ENCODE peak calls at places on chromosomes 12 and 14, in nine cellular contexts. One of them, this sample, is unnamed.

GRCh38 chr14:79294506-79294905 is 916.8 kb downstream of the DIO2 start:
- DNase-seq in lower leg skin: no peak
- DNase-seq in choroid plexus epithelial cell: peak; percentile 46
- DNase-seq in AG10803: no peak
- DNase-seq in AG04449: no peak
- DNase-seq in neural progenitor cell: no peak
- DNase-seq in uterus: no peak
- DNase-seq in retinal pigment epithelial cell: no peak
- DNase-seq in AG04450: no peak
- DNase-seq in this sample: peak; percentile 50

GRCh38 chr14:61885203-61885961 is 123.2 kb downstream of the SNAPC1 start:
- DNase-seq in lower leg skin: no peak
- DNase-seq in choroid plexus epithelial cell: no peak
- DNase-seq in AG10803: no peak
- DNase-seq in AG04449: no peak
- DNase-seq in neural progenitor cell: no peak
- DNase-seq in uterus: no peak
- DNase-seq in retinal pigment epithelial cell: no peak
- DNase-seq in AG04450: no peak
- DNase-seq in this sample: no peak

GRCh38 chr12:54304187-54304810 is 3.5 kb upstream of the NFE2 start:
- DNase-seq in lower leg skin: peak; percentile 95
- DNase-seq in choroid plexus epithelial cell: peak; percentile 71
- DNase-seq in AG10803: peak; percentile 60
- DNase-seq in AG04449: no peak
- DNase-seq in neural progenitor cell: no peak
- DNase-seq in uterus: peak; percentile 33
- DNase-seq in retinal pigment epithelial cell: no peak
- DNase-seq in AG04450: no peak
- DNase-seq in this sample: peak; percentile 75

GRCh38 chr12:51777973-51778372 is 70.5 kb downstream of the FIGNL2 start:
- DNase-seq in lower leg skin: no peak
- DNase-seq in choroid plexus epithelial cell: no peak
- DNase-seq in AG10803: no peak
- DNase-seq in AG04449: no peak
- DNase-seq in neural progenitor cell: no peak
- DNase-seq in uterus: no peak
- DNase-seq in retinal pigment epithelial cell: no peak
- DNase-seq in AG04450: no peak
- DNase-seq in this sample: no peak

GRCh38 chr12:88142610-88142991 is 494 bp downstream of the TMTC3 start:
- DNase-seq in lower leg skin: peak; percentile 88
- DNase-seq in choroid plexus epithelial cell: no peak
- DNase-seq in AG10803: no peak
- DNase-seq in AG04449: no peak
- DNase-seq in neural progenitor cell: peak; percentile 40
- DNase-seq in uterus: no peak
- DNase-seq in retinal pigment epithelial cell: no peak
- DNase-seq in AG04450: no peak
- DNase-seq in this sample: no peak

GRCh38 chr14:64767215-64767964 is 63.2 kb downstream of the PLEKHG3 start:
- DNase-seq in lower leg skin: no peak
- DNase-seq in choroid plexus epithelial cell: no peak
- DNase-seq in AG10803: no peak
- DNase-seq in AG04449: no peak
- DNase-seq in neural progenitor cell: no peak
- DNase-seq in uterus: no peak
- DNase-seq in retinal pigment epithelial cell: no peak
- DNase-seq in AG04450: no peak
- DNase-seq in this sample: no peak

GRCh38 chr12:77999074-77999715 is 168.5 kb downstream of the NAV3 start:
- DNase-seq in lower leg skin: no peak
- DNase-seq in choroid plexus epithelial cell: no peak
- DNase-seq in AG10803: no peak
- DNase-seq in AG04449: no peak
- DNase-seq in neural progenitor cell: no peak
- DNase-seq in uterus: no peak
- DNase-seq in retinal pigment epithelial cell: no peak
- DNase-seq in AG04450: no peak
- DNase-seq in this sample: no peak

GRCh38 chr14:100557658-100558057 is 29.6 kb downstream of the BEGAIN start:
- DNase-seq in lower leg skin: no peak
- DNase-seq in choroid plexus epithelial cell: no peak
- DNase-seq in AG10803: no peak
- DNase-seq in AG04449: no peak
- DNase-seq in neural progenitor cell: no peak
- DNase-seq in uterus: no peak
- DNase-seq in retinal pigment epithelial cell: no peak
- DNase-seq in AG04450: no peak
- DNase-seq in this sample: no peak

DNA sequence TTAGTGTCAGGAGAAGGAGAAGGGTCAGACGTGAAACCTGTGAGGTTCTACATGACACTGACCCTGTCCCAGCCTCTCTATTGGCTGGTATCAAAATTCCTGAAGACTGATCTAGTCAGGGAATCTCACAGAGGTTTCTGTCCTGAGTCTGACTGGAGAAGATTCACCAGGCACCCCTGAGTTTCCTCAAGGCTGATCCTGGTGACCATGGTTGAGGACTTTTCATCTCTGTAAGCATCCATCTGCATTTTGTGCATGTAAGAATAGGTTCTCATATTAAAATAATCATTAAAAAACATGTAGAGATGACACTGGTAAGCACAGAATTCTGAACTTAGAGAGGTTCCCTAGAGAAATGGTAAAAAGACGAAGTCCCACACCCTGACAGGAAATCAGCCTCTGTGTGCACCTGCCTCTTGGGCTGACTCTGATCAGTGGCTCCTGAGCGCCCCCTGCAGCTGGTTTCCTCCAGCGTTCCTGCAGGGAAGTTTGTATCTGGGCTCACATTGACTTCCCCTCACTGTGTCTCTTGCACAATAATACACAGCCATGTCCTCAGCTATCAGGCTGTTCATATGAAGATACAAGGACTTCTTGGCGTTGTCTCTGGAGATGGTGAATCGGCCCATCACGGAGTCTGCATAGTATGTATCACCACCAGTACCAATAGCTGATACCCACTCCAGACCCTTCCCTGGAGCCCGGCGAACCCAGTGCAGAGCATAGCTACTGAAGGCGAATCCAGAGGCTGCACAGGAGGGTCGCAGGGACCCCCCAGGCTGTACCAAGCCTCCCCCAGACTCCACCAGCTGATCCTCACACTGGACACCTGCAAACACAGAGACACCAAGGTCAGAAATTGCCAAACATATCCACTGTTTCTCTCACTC is 991.9 kb downstream of the TMEM121 start:
- DNase-seq in lower leg skin: no peak
- DNase-seq in choroid plexus epithelial cell: no peak
- DNase-seq in AG10803: no peak
- DNase-seq in AG04449: no peak
- DNase-seq in neural progenitor cell: no peak
- DNase-seq in uterus: peak; percentile 21
- DNase-seq in retinal pigment epithelial cell: no peak
- DNase-seq in AG04450: no peak
- DNase-seq in this sample: no peak
- TF ChIP-seq CTCF in lower leg skin: no peak
- TF ChIP-seq CTCF in choroid plexus epithelial cell: no peak
- TF ChIP-seq CTCF in AG10803: no peak
- TF ChIP-seq CTCF in AG04449: no peak
- TF ChIP-seq CTCF in neural progenitor cell: no peak
- TF ChIP-seq CTCF in uterus: no peak
- TF ChIP-seq CTCF in retinal pigment epithelial cell: no peak
- TF ChIP-seq CTCF in AG04450: no peak
- TF ChIP-seq CTCF in this sample: no peak

GRCh38 chr14:91153360-91153759 is 39.5 kb downstream of the DGLUCY start:
- DNase-seq in lower leg skin: no peak
- DNase-seq in choroid plexus epithelial cell: no peak
- DNase-seq in AG10803: no peak
- DNase-seq in AG04449: no peak
- DNase-seq in neural progenitor cell: no peak
- DNase-seq in uterus: no peak
- DNase-seq in retinal pigment epithelial cell: no peak
- DNase-seq in AG04450: no peak
- DNase-seq in this sample: no peak

GRCh38 chr14:91158091-91158790 is 44.4 kb downstream of the DGLUCY start:
- DNase-seq in lower leg skin: no peak
- DNase-seq in choroid plexus epithelial cell: no peak
- DNase-seq in AG10803: no peak
- DNase-seq in AG04449: no peak
- DNase-seq in neural progenitor cell: no peak
- DNase-seq in uterus: no peak
- DNase-seq in retinal pigment epithelial cell: no peak
- DNase-seq in AG04450: no peak
- DNase-seq in this sample: no peak

GRCh38 chr14:91152499-91152898 is 38.6 kb downstream of the DGLUCY start:
- DNase-seq in lower leg skin: no peak
- DNase-seq in choroid plexus epithelial cell: no peak
- DNase-seq in AG10803: no peak
- DNase-seq in AG04449: no peak
- DNase-seq in neural progenitor cell: no peak
- DNase-seq in uterus: no peak
- DNase-seq in retinal pigment epithelial cell: no peak
- DNase-seq in AG04450: no peak
- DNase-seq in this sample: no peak

GRCh38 chr14:91155626-91156089 is 41.8 kb downstream of the DGLUCY start:
- DNase-seq in lower leg skin: no peak
- DNase-seq in choroid plexus epithelial cell: no peak
- DNase-seq in AG10803: no peak
- DNase-seq in AG04449: no peak
- DNase-seq in neural progenitor cell: no peak
- DNase-seq in uterus: no peak
- DNase-seq in retinal pigment epithelial cell: no peak
- DNase-seq in AG04450: no peak
- DNase-seq in this sample: no peak

DNA sequence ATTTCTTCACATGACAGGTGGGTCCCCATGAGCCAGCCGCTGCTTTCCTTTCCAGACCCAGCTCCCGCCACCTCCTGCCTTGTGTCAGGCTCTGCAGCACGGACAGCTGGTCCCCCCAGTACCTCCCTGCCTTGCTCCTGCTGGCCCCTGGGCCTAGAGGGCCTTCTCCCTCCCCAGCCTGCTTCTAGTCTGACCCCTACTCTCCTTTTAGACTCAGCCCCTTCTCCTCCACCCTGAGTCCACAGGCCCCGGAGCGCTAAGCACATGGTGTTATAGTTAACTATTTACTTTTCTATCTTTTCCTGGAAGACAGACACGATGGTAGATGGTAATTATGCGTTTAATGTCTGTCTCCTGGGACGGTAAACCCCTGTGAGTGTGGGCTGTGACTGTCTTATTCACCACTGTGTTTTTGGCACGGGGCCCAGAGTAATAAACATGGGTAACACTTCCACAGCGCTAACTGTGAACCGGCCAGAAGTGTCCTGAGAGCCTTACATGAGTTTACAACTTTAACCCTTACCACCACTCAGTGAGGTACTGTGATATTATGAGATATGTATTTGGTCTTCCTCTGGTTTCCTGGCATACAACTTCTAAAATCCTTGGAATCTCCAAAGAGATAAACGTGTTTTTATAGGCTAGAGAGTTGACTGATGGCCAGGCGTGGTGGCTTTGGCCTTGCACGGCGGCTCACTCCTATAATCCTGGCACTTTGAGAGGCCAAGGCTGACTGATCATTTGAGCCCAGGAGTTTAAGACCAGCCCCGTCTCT is 41.2 kb downstream of the DGLUCY start:
- DNase-seq in lower leg skin: peak; percentile 86
- DNase-seq in choroid plexus epithelial cell: peak; percentile 26
- DNase-seq in AG10803: peak; percentile 58
- DNase-seq in AG04449: no peak
- DNase-seq in neural progenitor cell: no peak
- DNase-seq in uterus: peak; percentile 42
- DNase-seq in retinal pigment epithelial cell: peak; percentile 25
- DNase-seq in AG04450: peak; percentile 20
- DNase-seq in this sample: peak; percentile 73
- H3K4me3 ChIP-seq in lower leg skin: no peak overlapping the region
- H3K4me3 ChIP-seq in choroid plexus epithelial cell: no peak overlapping the region
- H3K4me3 ChIP-seq in AG10803: no peak overlapping the region
- H3K4me3 ChIP-seq in AG04449: no peak overlapping the region
- H3K4me3 ChIP-seq in neural progenitor cell: no peak overlapping the region
- H3K4me3 ChIP-seq in uterus: no peak overlapping the region
- H3K4me3 ChIP-seq in retinal pigment epithelial cell: no peak overlapping the region
- H3K4me3 ChIP-seq in AG04450: no peak overlapping the region
- H3K4me3 ChIP-seq in this sample: no peak overlapping the region

DNA sequence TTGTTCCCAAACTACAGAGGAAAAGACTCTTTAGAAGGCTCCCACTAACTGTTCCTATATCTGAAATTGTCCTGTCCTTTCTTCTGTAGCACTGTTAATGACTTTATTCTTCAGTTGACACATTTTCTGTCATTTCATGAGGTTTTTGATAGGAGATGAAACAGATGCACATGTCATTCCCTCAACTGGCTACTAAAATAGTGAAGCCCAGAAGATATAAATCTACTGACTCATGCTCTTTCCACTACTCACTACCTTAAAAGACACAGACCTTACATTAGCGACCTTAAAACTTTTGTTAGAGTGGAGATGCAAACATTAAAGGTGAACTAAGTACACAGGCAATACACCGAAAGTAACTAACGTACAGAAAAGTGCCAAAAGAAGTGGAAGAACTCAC is 59.5 kb upstream of the ANKS1B start:
- DNase-seq in lower leg skin: no peak
- DNase-seq in choroid plexus epithelial cell: no peak
- DNase-seq in AG10803: no peak
- DNase-seq in AG04449: no peak
- DNase-seq in neural progenitor cell: no peak
- DNase-seq in uterus: no peak
- DNase-seq in retinal pigment epithelial cell: no peak
- DNase-seq in AG04450: no peak
- DNase-seq in this sample: no peak
- TF ChIP-seq CTCF in lower leg skin: no peak
- TF ChIP-seq CTCF in choroid plexus epithelial cell: no peak
- TF ChIP-seq CTCF in AG10803: no peak
- TF ChIP-seq CTCF in AG04449: no peak
- TF ChIP-seq CTCF in neural progenitor cell: no peak
- TF ChIP-seq CTCF in uterus: no peak
- TF ChIP-seq CTCF in retinal pigment epithelial cell: no peak
- TF ChIP-seq CTCF in AG04450: no peak
- TF ChIP-seq CTCF in this sample: no peak

GRCh38 chr12:113058553-113058952 is 2.0 kb downstream of the DTX1 start:
- DNase-seq in lower leg skin: no peak
- DNase-seq in choroid plexus epithelial cell: no peak
- DNase-seq in AG10803: no peak
- DNase-seq in AG04449: no peak
- DNase-seq in neural progenitor cell: no peak
- DNase-seq in uterus: no peak
- DNase-seq in retinal pigment epithelial cell: no peak
- DNase-seq in AG04450: no peak
- DNase-seq in this sample: no peak

GRCh38 chr12:113059071-113059595 is 2.6 kb downstream of the DTX1 start:
- DNase-seq in lower leg skin: no peak
- DNase-seq in choroid plexus epithelial cell: no peak
- DNase-seq in AG10803: no peak
- DNase-seq in AG04449: no peak
- DNase-seq in neural progenitor cell: no peak
- DNase-seq in uterus: no peak
- DNase-seq in retinal pigment epithelial cell: no peak
- DNase-seq in AG04450: no peak
- DNase-seq in this sample: no peak

GRCh38 chr12:113056631-113057488 is at the start of gene DTX1:
- DNase-seq in lower leg skin: no peak
- DNase-seq in choroid plexus epithelial cell: no peak
- DNase-seq in AG10803: no peak
- DNase-seq in AG04449: no peak
- DNase-seq in neural progenitor cell: peak; percentile 60
- DNase-seq in uterus: no peak
- DNase-seq in retinal pigment epithelial cell: no peak
- DNase-seq in AG04450: no peak
- DNase-seq in this sample: no peak

GRCh38 chr12:113056381-113056630 is 224 bp upstream of the DTX1 start:
- DNase-seq in lower leg skin: no peak
- DNase-seq in choroid plexus epithelial cell: no peak
- DNase-seq in AG10803: no peak
- DNase-seq in AG04449: no peak
- DNase-seq in neural progenitor cell: no peak
- DNase-seq in uterus: no peak
- DNase-seq in retinal pigment epithelial cell: no peak
- DNase-seq in AG04450: no peak
- DNase-seq in this sample: no peak

DNA sequence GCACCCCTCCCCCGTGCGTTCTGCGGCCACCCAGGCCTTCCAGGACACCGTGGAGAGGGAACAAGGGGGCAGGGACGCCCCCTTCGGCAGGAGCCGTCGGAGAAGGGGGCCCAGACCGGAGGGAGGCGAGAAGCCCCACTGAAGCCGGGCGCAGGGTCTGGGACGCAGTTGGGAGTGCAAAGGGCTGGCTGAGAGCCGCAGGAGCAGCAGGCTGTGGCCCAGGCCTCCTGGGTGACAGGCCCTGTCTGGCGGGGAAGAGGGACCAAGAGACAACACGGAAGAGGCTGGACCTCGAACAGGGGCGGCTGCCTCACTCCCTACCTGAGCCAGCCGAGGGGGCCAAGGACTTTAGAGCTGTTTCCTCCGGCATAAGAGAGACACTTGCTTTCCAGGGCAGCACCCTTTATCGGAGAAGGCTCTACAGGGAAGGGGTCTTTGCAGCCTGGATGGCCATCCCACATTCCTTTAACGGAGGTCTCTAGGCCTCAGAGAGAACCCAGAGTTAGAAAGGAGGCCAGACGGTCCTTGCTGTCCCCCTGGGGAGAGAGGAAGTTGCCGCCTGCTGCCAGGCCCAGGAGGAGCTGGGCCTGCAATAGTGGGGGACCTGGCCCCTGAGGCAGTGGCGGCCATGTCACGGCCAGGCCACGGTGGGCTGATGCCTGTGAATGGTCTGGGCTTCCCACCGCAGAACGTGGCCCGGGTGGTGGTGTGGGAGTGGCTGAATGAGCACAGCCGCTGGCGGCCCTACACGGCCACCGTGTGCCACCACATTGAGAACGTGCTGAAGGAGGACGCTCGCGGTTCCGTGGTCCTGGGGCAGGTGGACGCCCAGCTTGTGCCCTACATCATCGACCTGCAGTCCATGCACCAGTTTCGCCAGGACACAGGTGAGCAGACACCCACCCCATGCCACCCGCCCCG is 1.3 kb downstream of the DTX1 start:
- DNase-seq in lower leg skin: no peak
- DNase-seq in choroid plexus epithelial cell: no peak
- DNase-seq in AG10803: no peak
- DNase-seq in AG04449: no peak
- DNase-seq in neural progenitor cell: peak; percentile 23
- DNase-seq in uterus: no peak
- DNase-seq in retinal pigment epithelial cell: no peak
- DNase-seq in AG04450: no peak
- DNase-seq in this sample: no peak
- H3K4me3 ChIP-seq in lower leg skin: no peak overlapping the region
- H3K4me3 ChIP-seq in choroid plexus epithelial cell: no peak overlapping the region
- H3K4me3 ChIP-seq in AG10803: no peak overlapping the region
- H3K4me3 ChIP-seq in AG04449: no peak overlapping the region
- H3K4me3 ChIP-seq in neural progenitor cell: peak overlapping the region; percentile 87
- H3K4me3 ChIP-seq in uterus: no peak overlapping the region
- H3K4me3 ChIP-seq in retinal pigment epithelial cell: no peak overlapping the region
- H3K4me3 ChIP-seq in AG04450: no peak overlapping the region
- H3K4me3 ChIP-seq in this sample: no peak overlapping the region